ENCODE peak calls at places on chromosomes 6 and 20, in five cellular contexts. One of them, this sample, is unnamed.
A peak's percentile ranks its signal among the peaks of the same experiment; 100 is the strongest.

GRCh38 chr20:1434571-1435336 is 31.9 kb downstream of the NSFL1C start:
- DNase-seq in OCI-LY7: peak; percentile 92
- DNase-seq in ovary: no peak
- DNase-seq in GM23248: peak; percentile 91
- DNase-seq in lower lobe of right lung: no peak
- DNase-seq in this sample: no peak

GRCh38 chr20:45646898-45647297 is 15.8 kb upstream of the WFDC9 start:
- DNase-seq in ovary: no peak
- DNase-seq in OCI-LY7: no peak
- DNase-seq in lower lobe of right lung: no peak
- DNase-seq in GM23248: no peak
- DNase-seq in this sample: no peak

GRCh38 chr6:33761922-33762629 is 15.4 kb upstream of the IP6K3 start:
- DNase-seq in lower lobe of right lung: peak; percentile 63
- DNase-seq in OCI-LY7: peak; percentile 52
- DNase-seq in GM23248: peak; percentile 56
- DNase-seq in ovary: peak; percentile 57
- DNase-seq in this sample: peak; percentile 75

GRCh38 chr6:147768969-147769368 is 260.5 kb downstream of the SAMD5 start:
- DNase-seq in GM23248: no peak
- DNase-seq in OCI-LY7: no peak
- DNase-seq in ovary: no peak
- DNase-seq in lower lobe of right lung: no peak
- DNase-seq in this sample: no peak

GRCh38 chr6:106555767-106556166 is 73.5 kb downstream of the RTN4IP1 start:
- DNase-seq in GM23248: no peak
- DNase-seq in OCI-LY7: no peak
- DNase-seq in ovary: no peak
- DNase-seq in lower lobe of right lung: no peak
- DNase-seq in this sample: no peak

GRCh38 chr6:22892452-22892851 is 323.1 kb downstream of the HDGFL1 start:
- DNase-seq in ovary: no peak
- DNase-seq in OCI-LY7: no peak
- DNase-seq in GM23248: peak; percentile 95
- DNase-seq in lower lobe of right lung: no peak
- DNase-seq in this sample: no peak

GRCh38 chr6:136549359-136550044 is 720 bp downstream of the MAP7 start:
- DNase-seq in OCI-LY7: no peak
- DNase-seq in ovary: no peak
- DNase-seq in lower lobe of right lung: peak; percentile 50
- DNase-seq in GM23248: peak; percentile 19
- DNase-seq in this sample: peak; percentile 36

GRCh38 chr20:9969626-9970025 is 65.2 kb upstream of the ANKEF1 start:
- DNase-seq in lower lobe of right lung: no peak
- DNase-seq in GM23248: no peak
- DNase-seq in OCI-LY7: no peak
- DNase-seq in ovary: no peak
- DNase-seq in this sample: no peak

GRCh38 chr6:68651018-68651985 is 16.2 kb downstream of the ADGRB3 start:
- DNase-seq in ovary: no peak
- DNase-seq in lower lobe of right lung: no peak
- DNase-seq in OCI-LY7: no peak
- DNase-seq in GM23248: no peak
- DNase-seq in this sample: no peak

GRCh38 chr20:44028868-44029847 is 114.5 kb downstream of the TOX2 start:
- DNase-seq in OCI-LY7: no peak
- DNase-seq in GM23248: no peak
- DNase-seq in lower lobe of right lung: no peak
- DNase-seq in ovary: no peak
- DNase-seq in this sample: no peak

GRCh38 chr20:8399963-8400362 is 267.9 kb downstream of the PLCB1 start:
- DNase-seq in GM23248: no peak
- DNase-seq in OCI-LY7: peak; percentile 93
- DNase-seq in ovary: no peak
- DNase-seq in lower lobe of right lung: no peak
- DNase-seq in this sample: no peak

GRCh38 chr20:40497781-40498691 is 191.0 kb downstream of the MAFB start:
- DNase-seq in GM23248: peak; percentile 71
- DNase-seq in OCI-LY7: no peak
- DNase-seq in ovary: no peak
- DNase-seq in lower lobe of right lung: peak; percentile 89
- DNase-seq in this sample: no peak

GRCh38 chr6:71043902-71044301 is 87.0 kb upstream of the B3GAT2 start:
- DNase-seq in ovary: no peak
- DNase-seq in GM23248: peak; percentile 23
- DNase-seq in lower lobe of right lung: no peak
- DNase-seq in OCI-LY7: no peak
- DNase-seq in this sample: no peak

GRCh38 chr6:89763550-89763949 is 56.0 kb downstream of the MDN1 start:
- DNase-seq in OCI-LY7: no peak
- DNase-seq in lower lobe of right lung: no peak
- DNase-seq in ovary: no peak
- DNase-seq in GM23248: peak; percentile 56
- DNase-seq in this sample: no peak

GRCh38 chr6:74606488-74607135 is 599.2 kb downstream of the COL12A1 start:
- DNase-seq in GM23248: peak; percentile 94
- DNase-seq in lower lobe of right lung: no peak
- DNase-seq in OCI-LY7: no peak
- DNase-seq in ovary: no peak
- DNase-seq in this sample: no peak

GRCh38 chr6:45801471-45802289 is 214.0 kb downstream of the CLIC5 start:
- DNase-seq in GM23248: peak; percentile 69
- DNase-seq in ovary: no peak
- DNase-seq in OCI-LY7: no peak
- DNase-seq in lower lobe of right lung: no peak
- DNase-seq in this sample: no peak

GRCh38 chr6:110944681-110945151 is 13.8 kb upstream of the GTF3C6 start:
- DNase-seq in OCI-LY7: no peak
- DNase-seq in ovary: no peak
- DNase-seq in GM23248: peak; percentile 97
- DNase-seq in lower lobe of right lung: no peak
- DNase-seq in this sample: peak; percentile 49

GRCh38 chr6:31692886-31693285 is 10.2 kb downstream of the ABHD16A start:
- DNase-seq in lower lobe of right lung: no peak
- DNase-seq in OCI-LY7: no peak
- DNase-seq in ovary: no peak
- DNase-seq in GM23248: no peak
- DNase-seq in this sample: no peak

GRCh38 chr6:137115653-137116052 is 57.8 kb downstream of the IL22RA2 start:
- DNase-seq in OCI-LY7: no peak
- DNase-seq in ovary: no peak
- DNase-seq in GM23248: no peak
- DNase-seq in lower lobe of right lung: no peak
- DNase-seq in this sample: no peak

GRCh38 chr6:136548582-136549330 is 1.5 kb downstream of the MAP7 start:
- DNase-seq in lower lobe of right lung: no peak
- DNase-seq in OCI-LY7: no peak
- DNase-seq in GM23248: no peak
- DNase-seq in ovary: no peak
- DNase-seq in this sample: no peak

GRCh38 chr6:157046776-157047175 is 269.6 kb downstream of the ARID1B start:
- DNase-seq in ovary: no peak
- DNase-seq in OCI-LY7: no peak
- DNase-seq in GM23248: no peak
- DNase-seq in lower lobe of right lung: no peak
- DNase-seq in this sample: no peak

GRCh38 chr6:16402501-16402900 is 164.1 kb downstream of the GMPR start:
- DNase-seq in lower lobe of right lung: no peak
- DNase-seq in OCI-LY7: no peak
- DNase-seq in ovary: peak; percentile 62
- DNase-seq in GM23248: no peak
- DNase-seq in this sample: no peak

GRCh38 chr6:41247288-41247865 is 19.2 kb downstream of the TREML4 start:
- DNase-seq in lower lobe of right lung: no peak
- DNase-seq in OCI-LY7: no peak
- DNase-seq in GM23248: no peak
- DNase-seq in ovary: no peak
- DNase-seq in this sample: no peak

GRCh38 chr6:156564128-156564806 is 212.9 kb upstream of the ARID1B start:
- DNase-seq in GM23248: peak; percentile 80
- DNase-seq in OCI-LY7: peak; percentile 89
- DNase-seq in ovary: peak; percentile 90
- DNase-seq in lower lobe of right lung: peak; percentile 84
- DNase-seq in this sample: peak; percentile 86

GRCh38 chr6:169395080-169395805 is 141.6 kb upstream of the THBS2 start:
- DNase-seq in ovary: no peak
- DNase-seq in OCI-LY7: no peak
- DNase-seq in GM23248: no peak
- DNase-seq in lower lobe of right lung: no peak
- DNase-seq in this sample: no peak

GRCh38 chr6:168418151-168418551 is 22.8 kb upstream of the SMOC2 start:
- DNase-seq in GM23248: no peak
- DNase-seq in OCI-LY7: no peak
- DNase-seq in ovary: peak; percentile 72
- DNase-seq in lower lobe of right lung: no peak
- DNase-seq in this sample: peak; percentile 55

GRCh38 chr6:49233483-49233882 is 229.6 kb downstream of the MMUT start:
- DNase-seq in GM23248: no peak
- DNase-seq in lower lobe of right lung: no peak
- DNase-seq in ovary: no peak
- DNase-seq in OCI-LY7: no peak
- DNase-seq in this sample: no peak
- H3K27ac ChIP-seq in GM23248: no peak overlapping the region
- H3K27ac ChIP-seq in lower lobe of right lung: no peak overlapping the region
- H3K27ac ChIP-seq in ovary: no peak overlapping the region
- H3K27ac ChIP-seq in OCI-LY7: no peak overlapping the region
- H3K27ac ChIP-seq in this sample: no peak overlapping the region

GRCh38 chr20:49287555-49288249 is 9.8 kb upstream of the ZNFX1 start:
- DNase-seq in lower lobe of right lung: no peak
- DNase-seq in ovary: no peak
- DNase-seq in OCI-LY7: no peak
- DNase-seq in GM23248: peak; percentile 68
- DNase-seq in this sample: no peak
- H3K9me3 ChIP-seq in lower lobe of right lung: peaks cover 25% of the 10 kb centered on the region
- H3K9me3 ChIP-seq in ovary: peaks cover 4% of the 10 kb centered on the region
- H3K9me3 ChIP-seq in OCI-LY7: no peaks in the 10 kb centered on the region
- H3K9me3 ChIP-seq in GM23248: no peaks in the 10 kb centered on the region
- H3K9me3 ChIP-seq in this sample: no peaks in the 10 kb centered on the region

GRCh38 chr6:35017461-35018183 is 123.5 kb downstream of the TCP11 start:
- DNase-seq in OCI-LY7: no peak
- DNase-seq in GM23248: peak; percentile 70
- DNase-seq in lower lobe of right lung: peak; percentile 62
- DNase-seq in ovary: peak; percentile 70
- DNase-seq in this sample: peak; percentile 63

GRCh38 chr6:35015476-35015875 is 125.7 kb downstream of the TCP11 start:
- DNase-seq in GM23248: no peak
- DNase-seq in ovary: no peak
- DNase-seq in lower lobe of right lung: no peak
- DNase-seq in OCI-LY7: no peak
- DNase-seq in this sample: peak; percentile 89

GRCh38 chr6:35014786-35015185 is 125.7 kb downstream of the ANKS1A start:
- DNase-seq in lower lobe of right lung: no peak
- DNase-seq in GM23248: peak; percentile 84
- DNase-seq in ovary: no peak
- DNase-seq in OCI-LY7: no peak
- DNase-seq in this sample: no peak

GRCh38 chr6:35016417-35017221 is 124.5 kb downstream of the TCP11 start:
- DNase-seq in OCI-LY7: no peak
- DNase-seq in lower lobe of right lung: no peak
- DNase-seq in ovary: peak; percentile 58
- DNase-seq in GM23248: peak; percentile 63
- DNase-seq in this sample: peak; percentile 60

DNA sequence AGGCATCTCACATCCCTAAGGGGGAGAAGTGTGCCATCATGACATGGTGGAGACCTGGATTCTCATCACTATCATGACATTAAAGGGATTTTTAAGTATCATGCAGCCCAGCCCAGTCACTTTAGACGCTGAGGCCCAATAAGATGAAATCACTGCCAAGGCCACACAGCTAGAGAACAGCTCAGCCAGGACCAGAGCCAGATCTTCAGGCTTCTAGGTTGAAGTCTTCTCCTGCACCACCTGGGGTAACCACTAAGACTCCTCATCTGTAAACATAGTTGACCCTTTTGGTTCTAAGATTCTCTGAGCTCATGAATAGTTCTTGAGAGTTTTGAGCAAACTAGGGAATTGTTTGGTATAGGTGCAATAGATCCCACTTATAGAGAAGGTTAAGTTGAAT is 125.1 kb downstream of the TCP11 start:
- DNase-seq in lower lobe of right lung: no peak
- DNase-seq in GM23248: peak; percentile 56
- DNase-seq in OCI-LY7: no peak
- DNase-seq in ovary: no peak
- DNase-seq in this sample: peak; percentile 34
- H3K4me1 ChIP-seq in lower lobe of right lung: peaks cover 63% of the 10 kb centered on the region
- H3K4me1 ChIP-seq in GM23248: peaks cover 42% of the 10 kb centered on the region
- H3K4me1 ChIP-seq in OCI-LY7: no peaks in the 10 kb centered on the region
- H3K4me1 ChIP-seq in ovary: peaks cover 19% of the 10 kb centered on the region
- H3K4me1 ChIP-seq in this sample: peaks cover 89% of the 10 kb centered on the region

GRCh38 chr6:158796353-158796752 is 22.8 kb downstream of the EZR start:
- DNase-seq in lower lobe of right lung: no peak
- DNase-seq in OCI-LY7: no peak
- DNase-seq in ovary: no peak
- DNase-seq in GM23248: no peak
- DNase-seq in this sample: no peak

GRCh38 chr6:158798311-158798710 is 20.9 kb downstream of the EZR start:
- DNase-seq in ovary: no peak
- DNase-seq in GM23248: no peak
- DNase-seq in OCI-LY7: no peak
- DNase-seq in lower lobe of right lung: no peak
- DNase-seq in this sample: peak; percentile 77

GRCh38 chr6:158795516-158795915 is 23.7 kb downstream of the EZR start:
- DNase-seq in OCI-LY7: no peak
- DNase-seq in GM23248: no peak
- DNase-seq in ovary: no peak
- DNase-seq in lower lobe of right lung: no peak
- DNase-seq in this sample: no peak

GRCh38 chr6:158799051-158799792 is 19.9 kb downstream of the EZR start:
- DNase-seq in OCI-LY7: peak; percentile 44
- DNase-seq in lower lobe of right lung: no peak
- DNase-seq in ovary: peak; percentile 53
- DNase-seq in GM23248: peak; percentile 25
- DNase-seq in this sample: no peak

GRCh38 chr6:158797331-158798202 is 21.6 kb downstream of the EZR start:
- DNase-seq in lower lobe of right lung: no peak
- DNase-seq in OCI-LY7: no peak
- DNase-seq in ovary: no peak
- DNase-seq in GM23248: peak; percentile 78
- DNase-seq in this sample: peak; percentile 53
- H3K27ac ChIP-seq in lower lobe of right lung: peak overlapping the region; percentile 12
- H3K27ac ChIP-seq in OCI-LY7: peak overlapping the region; percentile 62
- H3K27ac ChIP-seq in ovary: no peak overlapping the region
- H3K27ac ChIP-seq in GM23248: peak overlapping the region; percentile 80
- H3K27ac ChIP-seq in this sample: peak overlapping the region; percentile 70